ENCODE peak calls at places on chromosomes 3 and 15, in six cellular contexts. E is mammary epithelial cell; X is naive thymus-derived CD8-positive, alpha-beta T cell; K is adrenal gland; W is left ventricle myocardium inferior; U is globus pallidus. G is an unnamed sample.

GRCh38 chr3:188497021-188497420 is 343.1 kb downstream of the LPP start:
- DNase-seq in E (no peak), X (no peak), K (no peak), W (no peak), U (no peak), G (no peak)

GRCh38 chr3:50971487-50971924 is 296.8 kb downstream of the DOCK3 start:
- DNase-seq in E (peak), X (peak), K (peak), W (no peak), U (no peak), G (peak)

GRCh38 chr3:187821616-187822317 is 76.5 kb upstream of the BCL6 start:
- DNase-seq in E (peak), X (no peak), K (no peak), W (no peak), U (no peak), G (no peak)

GRCh38 chr3:46674031-46674592 is 19.4 kb downstream of the ALS2CL start:
- DNase-seq in E (no peak), X (no peak), K (no peak), W (peak), U (no peak), G (no peak)

GRCh38 chr15:85752591-85752990 is 42.1 kb downstream of the KLHL25 start:
- DNase-seq in E (peak), X (no peak), K (peak), W (no peak), U (no peak), G (no peak)

GRCh38 chr3:13703071-13703470 is 154.1 kb downstream of the FBLN2 start:
- DNase-seq in E (no peak), X (no peak), K (no peak), W (no peak), U (no peak), G (no peak)

GRCh38 chr3:161081675-161082462 is 23.3 kb downstream of the B3GALNT1 start:
- DNase-seq in E (no peak), X (no peak), K (no peak), W (peak), U (no peak), G (no peak)

GRCh38 chr15:48766196-48766595 is 44.7 kb downstream of the CEP152 start:
- DNase-seq in E (no peak), X (no peak), K (no peak), W (no peak), U (no peak), G (no peak)

GRCh38 chr15:69881760-69882159 is 216.0 kb downstream of the TLE3 start:
- DNase-seq in E (no peak), X (no peak), K (no peak), W (no peak), U (no peak), G (peak)

GRCh38 chr15:33834892-33835730 is 133.2 kb upstream of the CHRM5 start:
- DNase-seq in E (no peak), X (no peak), K (no peak), W (no peak), U (no peak), G (no peak)

GRCh38 chr3:23686535-23686934 is 119.2 kb upstream of the UBE2E1 start:
- DNase-seq in E (no peak), X (no peak), K (no peak), W (no peak), U (no peak), G (no peak)

GRCh38 chr3:171753025-171753472 is 57.2 kb downstream of the PLD1 start:
- DNase-seq in E (peak), X (no peak), K (peak), W (no peak), U (no peak), G (no peak)

GRCh38 chr3:196868297-196868661 is 559 bp downstream of the SENP5 start:
- DNase-seq in E (no peak), X (no peak), K (peak), W (peak), U (no peak), G (no peak)

GRCh38 chr15:29924750-29925149 is 102.5 kb upstream of the TJP1 start:
- DNase-seq in E (peak), X (no peak), K (no peak), W (peak), U (no peak), G (peak)

GRCh38 chr15:31550211-31550848 is 223.7 kb downstream of the KLF13 start:
- DNase-seq in E (no peak), X (no peak), K (no peak), W (no peak), U (no peak), G (no peak)

GRCh38 chr3:40476478-40477470 is at the start of gene ZNF619:
- DNase-seq in E (peak), X (peak), K (peak), W (peak), U (peak), G (peak)

GRCh38 chr3:56693750-56694149 is 10.7 kb upstream of the TASOR start:
- DNase-seq in E (no peak), X (no peak), K (peak), W (no peak), U (peak), G (no peak)

GRCh38 chr15:60772395-60773120 is 293.6 kb upstream of the ICE2 start:
- DNase-seq in E (no peak), X (no peak), K (no peak), W (no peak), U (no peak), G (no peak)

GRCh38 chr15:74664028-74664616 is 31.7 kb downstream of the EDC3 start:
- DNase-seq in E (peak), X (no peak), K (peak), W (peak), U (peak), G (no peak)

GRCh38 chr15:100863406-100864198 is 16.0 kb upstream of the ALDH1A3 start:
- DNase-seq in E (no peak), X (no peak), K (no peak), W (peak), U (peak), G (no peak)

G was measured in DMS153.